ENCODE peak calls at places on chromosome 6, in five cellular contexts. One of them, this sample, is unnamed.

GRCh38 chr6:164370773-164371172 is 938.6 kb downstream of the C6orf118 start:
- DNase-seq in PC-3: peak; percentile 32
- DNase-seq in SJCRH30: peak; percentile 26
- DNase-seq in A549: no peak
- DNase-seq in uterus: no peak
- DNase-seq in this sample: no peak

GRCh38 chr6:155528335-155528734 is 72.7 kb upstream of the NOX3 start:
- DNase-seq in PC-3: no peak
- DNase-seq in SJCRH30: no peak
- DNase-seq in A549: no peak
- DNase-seq in uterus: no peak
- DNase-seq in this sample: no peak

GRCh38 chr6:37867756-37868446 is 48.4 kb downstream of the ZFAND3 start:
- DNase-seq in PC-3: no peak
- DNase-seq in SJCRH30: no peak
- DNase-seq in A549: no peak
- DNase-seq in uterus: no peak
- DNase-seq in this sample: no peak

GRCh38 chr6:46584586-46584985 is 68.0 kb downstream of the CYP39A1 start:
- DNase-seq in PC-3: peak; percentile 19
- DNase-seq in SJCRH30: no peak
- DNase-seq in A549: no peak
- DNase-seq in uterus: no peak
- DNase-seq in this sample: no peak

GRCh38 chr6:153086225-153086990 is 44.7 kb downstream of the RGS17 start:
- DNase-seq in PC-3: no peak
- DNase-seq in SJCRH30: no peak
- DNase-seq in A549: no peak
- DNase-seq in uterus: no peak
- DNase-seq in this sample: no peak

GRCh38 chr6:26328265-26328844 is 36.6 kb upstream of the BTN3A2 start:
- DNase-seq in PC-3: no peak
- DNase-seq in SJCRH30: no peak
- DNase-seq in A549: no peak
- DNase-seq in uterus: no peak
- DNase-seq in this sample: no peak

GRCh38 chr6:133806358-133806757 is 82.6 kb upstream of the TCF21 start:
- DNase-seq in PC-3: no peak
- DNase-seq in SJCRH30: no peak
- DNase-seq in A549: no peak
- DNase-seq in uterus: no peak
- DNase-seq in this sample: no peak

GRCh38 chr6:141877275-141877983 is 255.3 kb upstream of the GJE1 start:
- DNase-seq in PC-3: no peak
- DNase-seq in SJCRH30: no peak
- DNase-seq in A549: no peak
- DNase-seq in uterus: no peak
- DNase-seq in this sample: no peak

GRCh38 chr6:4936681-4937041 is 67.2 kb downstream of the RPP40 start:
- DNase-seq in PC-3: peak; percentile 58
- DNase-seq in SJCRH30: peak; percentile 57
- DNase-seq in A549: peak; percentile 34
- DNase-seq in uterus: peak; percentile 44
- DNase-seq in this sample: peak; percentile 70

GRCh38 chr6:92341224-92341623 is 1078.1 kb downstream of the EPHA7 start:
- DNase-seq in PC-3: peak; percentile 67
- DNase-seq in SJCRH30: no peak
- DNase-seq in A549: no peak
- DNase-seq in uterus: no peak
- DNase-seq in this sample: no peak

GRCh38 chr6:52641826-52642225 is 29.1 kb upstream of the TMEM14A start:
- DNase-seq in PC-3: no peak
- DNase-seq in SJCRH30: peak; percentile 58
- DNase-seq in A549: no peak
- DNase-seq in uterus: no peak
- DNase-seq in this sample: no peak

GRCh38 chr6:5290500-5290899 is 29.2 kb downstream of the FARS2 start:
- DNase-seq in PC-3: no peak
- DNase-seq in SJCRH30: no peak
- DNase-seq in A549: no peak
- DNase-seq in uterus: no peak
- DNase-seq in this sample: no peak

GRCh38 chr6:104118274-104118673 is 741.4 kb downstream of the HACE1 start:
- DNase-seq in PC-3: peak; percentile 77
- DNase-seq in SJCRH30: no peak
- DNase-seq in A549: no peak
- DNase-seq in uterus: no peak
- DNase-seq in this sample: no peak

GRCh38 chr6:141700836-141701235 is 431.9 kb upstream of the GJE1 start:
- DNase-seq in PC-3: no peak
- DNase-seq in SJCRH30: no peak
- DNase-seq in A549: no peak
- DNase-seq in uterus: no peak
- DNase-seq in this sample: no peak

GRCh38 chr6:35094183-35094582 is 47.0 kb downstream of the TCP11 start:
- DNase-seq in PC-3: no peak
- DNase-seq in SJCRH30: no peak
- DNase-seq in A549: no peak
- DNase-seq in uterus: no peak
- DNase-seq in this sample: no peak

GRCh38 chr6:75377386-75377785 is 92.8 kb upstream of the TMEM30A start:
- DNase-seq in PC-3: no peak
- DNase-seq in SJCRH30: no peak
- DNase-seq in A549: no peak
- DNase-seq in uterus: no peak
- DNase-seq in this sample: no peak

GRCh38 chr6:105484238-105485161 is 81.6 kb upstream of the PREP start:
- DNase-seq in PC-3: peak; percentile 79
- DNase-seq in SJCRH30: peak; percentile 53
- DNase-seq in A549: peak; percentile 6
- DNase-seq in uterus: no peak
- DNase-seq in this sample: peak; percentile 68

GRCh38 chr6:42030585-42031506 is 19.5 kb upstream of the TAF8 start:
- DNase-seq in PC-3: no peak
- DNase-seq in SJCRH30: peak; percentile 100
- DNase-seq in A549: no peak
- DNase-seq in uterus: no peak
- DNase-seq in this sample: peak; percentile 50

GRCh38 chr6:159304641-159305040 is 135.4 kb downstream of the FNDC1 start:
- DNase-seq in PC-3: no peak
- DNase-seq in SJCRH30: no peak
- DNase-seq in A549: no peak
- DNase-seq in uterus: no peak
- DNase-seq in this sample: no peak

GRCh38 chr6:158906926-158907325 is 87.8 kb upstream of the EZR start:
- DNase-seq in PC-3: peak; percentile 48
- DNase-seq in SJCRH30: no peak
- DNase-seq in A549: no peak
- DNase-seq in uterus: no peak
- DNase-seq in this sample: no peak

GRCh38 chr6:129206761-129207330 is 323.9 kb downstream of the LAMA2 start:
- DNase-seq in PC-3: no peak
- DNase-seq in SJCRH30: no peak
- DNase-seq in A549: no peak
- DNase-seq in uterus: no peak
- DNase-seq in this sample: no peak

GRCh38 chr6:32772656-32773055 is 9.3 kb upstream of the HLA-DQB2 start:
- DNase-seq in PC-3: no peak
- DNase-seq in SJCRH30: no peak
- DNase-seq in A549: no peak
- DNase-seq in uterus: no peak
- DNase-seq in this sample: no peak

GRCh38 chr6:116398366-116399005 is 27.7 kb downstream of the DSE start:
- DNase-seq in PC-3: peak; percentile 68
- DNase-seq in SJCRH30: peak; percentile 48
- DNase-seq in A549: no peak
- DNase-seq in uterus: no peak
- DNase-seq in this sample: no peak

GRCh38 chr6:41470341-41471063 is 75.7 kb upstream of the FOXP4 start:
- DNase-seq in PC-3: no peak
- DNase-seq in SJCRH30: no peak
- DNase-seq in A549: no peak
- DNase-seq in uterus: peak; percentile 50
- DNase-seq in this sample: no peak

DNA sequence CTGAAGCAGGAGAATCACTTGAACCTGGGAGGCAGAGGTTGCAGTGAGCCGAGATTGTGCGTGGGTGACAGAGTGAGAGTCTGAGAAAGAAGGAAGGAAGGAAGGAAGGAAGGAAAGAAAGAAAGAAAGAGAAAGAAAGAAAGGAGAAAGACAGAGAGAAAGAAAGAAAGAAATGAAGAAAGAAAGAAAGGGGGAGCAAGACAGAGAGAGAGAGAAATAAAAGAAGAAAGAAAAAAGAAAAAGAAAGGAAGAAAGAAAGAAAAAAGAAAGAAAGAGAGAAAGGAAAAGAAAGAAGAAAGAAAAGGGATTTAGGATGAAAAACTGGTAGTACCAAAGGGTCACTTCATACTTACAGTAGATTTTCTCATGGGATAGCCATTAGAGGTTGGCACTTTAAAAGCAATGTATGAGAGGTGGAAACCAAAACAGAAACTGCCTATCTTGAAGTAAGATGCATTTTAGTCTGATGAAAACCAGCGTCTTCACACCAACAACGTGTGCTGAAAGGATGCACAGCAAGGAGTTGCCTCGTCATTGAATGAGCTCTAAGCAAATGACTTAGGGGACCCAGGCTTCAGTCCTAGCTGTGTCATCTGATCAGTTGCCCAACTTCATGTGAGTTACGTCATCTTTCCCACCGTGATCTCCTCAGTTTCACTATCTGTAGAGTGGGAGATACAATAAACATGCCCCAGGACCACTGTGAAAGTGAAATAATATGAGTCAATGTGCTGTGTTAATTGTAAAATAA is 133.9 kb upstream of the NEDD9 start:
- DNase-seq in PC-3: no peak
- DNase-seq in SJCRH30: no peak
- DNase-seq in A549: no peak
- DNase-seq in uterus: no peak
- DNase-seq in this sample: no peak
- H3K4me1 ChIP-seq in PC-3: peaks cover 23% of the 10 kb centered on the region
- H3K4me1 ChIP-seq in SJCRH30: no peaks in the 10 kb centered on the region
- H3K4me1 ChIP-seq in A549: peaks cover 30% of the 10 kb centered on the region
- H3K4me1 ChIP-seq in uterus: no peaks in the 10 kb centered on the region
- H3K4me1 ChIP-seq in this sample: peaks cover 2% of the 10 kb centered on the region

GRCh38 chr6:118581489-118581959 is 33.4 kb downstream of the PLN start:
- DNase-seq in PC-3: peak; percentile 27
- DNase-seq in SJCRH30: no peak
- DNase-seq in A549: no peak
- DNase-seq in uterus: no peak
- DNase-seq in this sample: peak; percentile 46

GRCh38 chr6:118579786-118580185 is 31.7 kb downstream of the PLN start:
- DNase-seq in PC-3: no peak
- DNase-seq in SJCRH30: no peak
- DNase-seq in A549: no peak
- DNase-seq in uterus: no peak
- DNase-seq in this sample: no peak

GRCh38 chr6:118580585-118581419 is 32.7 kb downstream of the PLN start:
- DNase-seq in PC-3: peak; percentile 56
- DNase-seq in SJCRH30: peak; percentile 83
- DNase-seq in A549: peak; percentile 13
- DNase-seq in uterus: peak; percentile 47
- DNase-seq in this sample: peak; percentile 77

GRCh38 chr6:118578617-118579016 is 30.5 kb downstream of the PLN start:
- DNase-seq in PC-3: no peak
- DNase-seq in SJCRH30: no peak
- DNase-seq in A549: no peak
- DNase-seq in uterus: no peak
- DNase-seq in this sample: no peak

GRCh38 chr6:118577972-118578371 is 29.9 kb downstream of the PLN start:
- DNase-seq in PC-3: no peak
- DNase-seq in SJCRH30: no peak
- DNase-seq in A549: no peak
- DNase-seq in uterus: no peak
- DNase-seq in this sample: no peak
- H3K9me3 ChIP-seq in PC-3: peaks cover 10% of the 10 kb centered on the region
- H3K9me3 ChIP-seq in SJCRH30: peaks cover 13% of the 10 kb centered on the region
- H3K9me3 ChIP-seq in A549: peaks cover 18% of the 10 kb centered on the region
- H3K9me3 ChIP-seq in uterus: peaks cover 20% of the 10 kb centered on the region
- H3K9me3 ChIP-seq in this sample: no peaks in the 10 kb centered on the region

GRCh38 chr6:19312291-19312978 is 524.7 kb upstream of the ID4 start:
- DNase-seq in PC-3: no peak
- DNase-seq in SJCRH30: no peak
- DNase-seq in A549: no peak
- DNase-seq in uterus: no peak
- DNase-seq in this sample: no peak
- H3K27ac ChIP-seq in PC-3: no peak overlapping the region
- H3K27ac ChIP-seq in SJCRH30: no peak overlapping the region
- H3K27ac ChIP-seq in A549: no peak overlapping the region
- H3K27ac ChIP-seq in uterus: no peak overlapping the region
- H3K27ac ChIP-seq in this sample: no peak overlapping the region

GRCh38 chr6:73461537-73462350 is at the start of gene MTO1:
- DNase-seq in PC-3: peak; percentile 84
- DNase-seq in SJCRH30: peak; percentile 91
- DNase-seq in A549: peak; percentile 86
- DNase-seq in uterus: peak; percentile 86
- DNase-seq in this sample: peak; percentile 97

GRCh38 chr6:73460044-73460443 is 1.5 kb upstream of the MTO1 start:
- DNase-seq in PC-3: no peak
- DNase-seq in SJCRH30: no peak
- DNase-seq in A549: no peak
- DNase-seq in uterus: no peak
- DNase-seq in this sample: no peak

GRCh38 chr6:73452107-73452461 is at the start of gene CGAS:
- DNase-seq in PC-3: peak; percentile 75
- DNase-seq in SJCRH30: peak; percentile 78
- DNase-seq in A549: peak; percentile 35
- DNase-seq in uterus: peak; percentile 57
- DNase-seq in this sample: peak; percentile 56

GRCh38 chr6:73451166-73452106 is 661 bp downstream of the CGAS start:
- DNase-seq in PC-3: peak; percentile 35
- DNase-seq in SJCRH30: peak; percentile 50
- DNase-seq in A549: peak; percentile 29
- DNase-seq in uterus: peak; percentile 21
- DNase-seq in this sample: peak; percentile 18

DNA sequence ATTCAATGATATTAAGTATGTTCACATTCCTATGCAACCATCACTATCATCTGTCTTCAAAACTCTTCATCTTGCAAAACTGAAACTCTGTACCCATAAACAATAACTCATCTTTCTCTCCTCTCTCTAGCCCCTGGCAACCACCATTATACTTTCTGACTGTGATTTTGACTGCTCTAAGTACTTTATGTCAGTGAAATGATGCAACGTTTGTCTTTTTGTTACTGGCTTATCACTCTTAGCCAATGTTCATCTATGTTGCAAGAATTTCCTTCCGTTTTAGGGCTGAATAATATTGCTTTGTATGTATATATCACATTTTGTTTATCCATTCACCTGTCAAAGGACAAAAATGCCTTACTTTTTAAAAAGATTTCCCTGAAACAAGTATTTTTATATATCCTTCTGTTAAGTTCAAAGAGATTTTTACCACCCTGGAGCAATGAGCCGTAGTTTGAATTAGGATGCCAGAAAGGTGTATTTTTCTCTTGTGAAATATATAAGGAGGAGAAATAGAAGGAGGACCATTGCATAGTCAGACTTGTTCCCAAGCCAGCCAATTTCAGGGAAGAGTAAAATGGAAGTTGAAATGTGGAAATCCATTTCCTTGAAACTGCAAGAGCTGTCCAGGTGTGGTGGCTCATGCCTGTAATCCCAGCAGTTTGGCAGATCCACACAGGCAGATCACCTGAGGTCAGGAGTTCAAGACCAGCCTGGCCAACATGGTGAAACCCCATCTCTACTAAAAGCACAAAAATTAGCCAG is 4.0 kb upstream of the CGAS start:
- DNase-seq in PC-3: no peak
- DNase-seq in SJCRH30: no peak
- DNase-seq in A549: no peak
- DNase-seq in uterus: no peak
- DNase-seq in this sample: no peak
- H3K4me1 ChIP-seq in PC-3: no peaks in the 10 kb centered on the region
- H3K4me1 ChIP-seq in SJCRH30: no peaks in the 10 kb centered on the region
- H3K4me1 ChIP-seq in A549: no peaks in the 10 kb centered on the region
- H3K4me1 ChIP-seq in uterus: no peaks in the 10 kb centered on the region
- H3K4me1 ChIP-seq in this sample: no peaks in the 10 kb centered on the region

This sample was measured in small intestine.